ENCODE peak calls at places on chromosomes 11 and 22, in four cellular contexts. One of them, this sample, is unnamed.

GRCh38 chr11:80317612-80318011 is 876.8 kb upstream of the TENM4 start:
- DNase-seq in mesendoderm: no peak
- DNase-seq in tibial nerve: no peak
- DNase-seq in tibial artery: no peak
- DNase-seq in this sample: no peak

GRCh38 chr11:125091247-125091876 is 20.1 kb downstream of the TMEM218 start:
- DNase-seq in mesendoderm: peak
- DNase-seq in tibial nerve: no peak
- DNase-seq in tibial artery: no peak
- DNase-seq in this sample: no peak

GRCh38 chr22:37195921-37196320 is 7.9 kb upstream of the C1QTNF6 start:
- DNase-seq in tibial nerve: no peak
- DNase-seq in mesendoderm: peak
- DNase-seq in tibial artery: peak
- DNase-seq in this sample: no peak

GRCh38 chr11:92269021-92269420 is 44.4 kb downstream of the FAT3 start:
- DNase-seq in tibial artery: no peak
- DNase-seq in mesendoderm: peak
- DNase-seq in tibial nerve: no peak
- DNase-seq in this sample: no peak

GRCh38 chr11:119108151-119108856 is 1.2 kb downstream of the C2CD2L start:
- DNase-seq in tibial artery: no peak
- DNase-seq in tibial nerve: no peak
- DNase-seq in mesendoderm: peak
- DNase-seq in this sample: no peak

GRCh38 chr22:42562282-42562681 is 8.5 kb downstream of the SERHL2 start:
- DNase-seq in tibial artery: no peak
- DNase-seq in mesendoderm: peak
- DNase-seq in tibial nerve: no peak
- DNase-seq in this sample: no peak

GRCh38 chr22:21978564-21979386 is 3.8 kb downstream of the TOP3B start:
- DNase-seq in tibial nerve: no peak
- DNase-seq in tibial artery: no peak
- DNase-seq in mesendoderm: no peak
- DNase-seq in this sample: no peak

GRCh38 chr11:3155691-3156258 is 9.3 kb downstream of the OSBPL5 start:
- DNase-seq in mesendoderm: no peak
- DNase-seq in tibial nerve: no peak
- DNase-seq in tibial artery: peak
- DNase-seq in this sample: no peak

GRCh38 chr11:490930-491260 is 16.1 kb downstream of the RNH1 start:
- DNase-seq in tibial artery: no peak
- DNase-seq in tibial nerve: no peak
- DNase-seq in mesendoderm: no peak
- DNase-seq in this sample: no peak

GRCh38 chr22:19663821-19664325 is 50.4 kb upstream of the SEPTIN5 start:
- DNase-seq in tibial nerve: no peak
- DNase-seq in tibial artery: peak
- DNase-seq in mesendoderm: peak
- DNase-seq in this sample: no peak

GRCh38 chr11:2086239-2087040 is 52.7 kb downstream of the IGF2 start:
- DNase-seq in tibial artery: peak
- DNase-seq in tibial nerve: no peak
- DNase-seq in mesendoderm: no peak
- DNase-seq in this sample: no peak

GRCh38 chr22:46317646-46318045 is 17.9 kb upstream of the TRMU start:
- DNase-seq in tibial nerve: no peak
- DNase-seq in mesendoderm: no peak
- DNase-seq in tibial artery: no peak
- DNase-seq in this sample: no peak

GRCh38 chr11:19802773-19803293 is 90.2 kb downstream of the NAV2 start:
- DNase-seq in tibial artery: no peak
- DNase-seq in mesendoderm: no peak
- DNase-seq in tibial nerve: no peak
- DNase-seq in this sample: no peak

GRCh38 chr11:8558436-8558835 is 35.6 kb downstream of the STK33 start:
- DNase-seq in mesendoderm: no peak
- DNase-seq in tibial artery: no peak
- DNase-seq in tibial nerve: no peak
- DNase-seq in this sample: no peak

GRCh38 chr11:74929431-74930363 is 19.2 kb downstream of the XRRA1 start:
- DNase-seq in tibial artery: peak
- DNase-seq in tibial nerve: peak
- DNase-seq in mesendoderm: peak
- DNase-seq in this sample: peak

GRCh38 chr11:60899021-60899936 is 7.1 kb downstream of the PRPF19 start:
- DNase-seq in tibial artery: no peak
- DNase-seq in tibial nerve: no peak
- DNase-seq in mesendoderm: peak
- DNase-seq in this sample: no peak

GRCh38 chr22:21606775-21607174 is 23.0 kb downstream of the YDJC start:
- DNase-seq in mesendoderm: no peak
- DNase-seq in tibial artery: no peak
- DNase-seq in tibial nerve: no peak
- DNase-seq in this sample: no peak

GRCh38 chr11:62143727-62144126 is 19.9 kb downstream of the INCENP start:
- DNase-seq in tibial artery: peak
- DNase-seq in mesendoderm: no peak
- DNase-seq in tibial nerve: peak
- DNase-seq in this sample: no peak

GRCh38 chr11:76159303-76159937 is 46.9 kb downstream of the WNT11 start:
- DNase-seq in tibial artery: no peak
- DNase-seq in tibial nerve: no peak
- DNase-seq in mesendoderm: no peak
- DNase-seq in this sample: no peak

GRCh38 chr22:46138058-46138797 is 12.1 kb upstream of the PPARA start:
- DNase-seq in tibial nerve: no peak
- DNase-seq in tibial artery: peak
- DNase-seq in mesendoderm: no peak
- DNase-seq in this sample: no peak

GRCh38 chr22:41524809-41525449 is 19.3 kb downstream of the POLR3H start:
- DNase-seq in tibial nerve: no peak
- DNase-seq in mesendoderm: peak
- DNase-seq in tibial artery: peak
- DNase-seq in this sample: no peak

GRCh38 chr11:63681208-63682044 is at the start of gene RTN3:
- DNase-seq in tibial artery: peak
- DNase-seq in tibial nerve: peak
- DNase-seq in mesendoderm: peak
- DNase-seq in this sample: peak

GRCh38 chr11:128688031-128688713 is 5.7 kb upstream of the FLI1 start:
- DNase-seq in tibial nerve: no peak
- DNase-seq in mesendoderm: peak
- DNase-seq in tibial artery: no peak
- DNase-seq in this sample: no peak
- H3K27ac ChIP-seq in tibial nerve: no peak
- H3K27ac ChIP-seq in mesendoderm: no peak
- H3K27ac ChIP-seq in tibial artery: no peak
- H3K27ac ChIP-seq in this sample: no peak

DNA sequence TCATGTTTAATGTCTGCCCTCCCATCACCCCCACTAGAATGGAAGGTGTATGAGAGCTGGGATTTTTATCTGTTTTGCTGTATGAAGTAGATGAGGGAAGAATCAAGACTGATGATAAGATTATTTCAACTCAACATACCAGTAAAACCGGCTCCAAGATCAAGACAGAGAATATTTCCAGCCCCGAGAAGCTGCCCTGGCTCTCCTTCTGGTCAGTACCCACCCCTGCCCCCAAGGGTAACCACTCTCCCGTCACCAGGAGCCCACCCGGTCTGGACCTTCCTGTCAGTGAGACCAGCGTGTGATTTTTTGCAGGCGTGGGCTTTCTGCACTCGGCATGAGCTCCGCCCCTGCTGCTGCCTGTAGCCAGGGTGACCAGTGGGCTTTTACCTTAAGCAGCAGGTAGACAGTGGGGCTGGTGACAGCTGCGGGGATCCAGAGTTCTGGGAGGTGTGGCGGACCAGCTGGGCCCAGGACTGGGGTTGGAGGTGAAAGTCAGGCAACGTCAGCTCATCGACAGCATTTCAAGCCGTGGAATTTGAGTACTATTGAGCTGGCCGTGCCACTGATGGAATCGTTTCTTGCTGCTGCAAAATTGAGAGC is 25.6 kb downstream of the RPL3 start:
- DNase-seq in tibial nerve: no peak
- DNase-seq in mesendoderm: no peak
- DNase-seq in tibial artery: no peak
- DNase-seq in this sample: no peak
- H3K27ac ChIP-seq in tibial nerve: no peak
- H3K27ac ChIP-seq in mesendoderm: no peak
- H3K27ac ChIP-seq in tibial artery: no peak
- H3K27ac ChIP-seq in this sample: no peak

GRCh38 chr11:34425360-34425759 is 13.4 kb upstream of the CAT start:
- DNase-seq in tibial nerve: no peak
- DNase-seq in tibial artery: no peak
- DNase-seq in mesendoderm: no peak
- DNase-seq in this sample: no peak

GRCh38 chr11:34423300-34423699 is 15.4 kb upstream of the CAT start:
- DNase-seq in tibial nerve: no peak
- DNase-seq in tibial artery: no peak
- DNase-seq in mesendoderm: peak
- DNase-seq in this sample: no peak

GRCh38 chr11:34427171-34427805 is 11.4 kb upstream of the CAT start:
- DNase-seq in tibial artery: no peak
- DNase-seq in tibial nerve: no peak
- DNase-seq in mesendoderm: peak
- DNase-seq in this sample: no peak

GRCh38 chr11:34425863-34426262 is 12.9 kb upstream of the CAT start:
- DNase-seq in tibial artery: no peak
- DNase-seq in tibial nerve: no peak
- DNase-seq in mesendoderm: no peak
- DNase-seq in this sample: no peak

DNA sequence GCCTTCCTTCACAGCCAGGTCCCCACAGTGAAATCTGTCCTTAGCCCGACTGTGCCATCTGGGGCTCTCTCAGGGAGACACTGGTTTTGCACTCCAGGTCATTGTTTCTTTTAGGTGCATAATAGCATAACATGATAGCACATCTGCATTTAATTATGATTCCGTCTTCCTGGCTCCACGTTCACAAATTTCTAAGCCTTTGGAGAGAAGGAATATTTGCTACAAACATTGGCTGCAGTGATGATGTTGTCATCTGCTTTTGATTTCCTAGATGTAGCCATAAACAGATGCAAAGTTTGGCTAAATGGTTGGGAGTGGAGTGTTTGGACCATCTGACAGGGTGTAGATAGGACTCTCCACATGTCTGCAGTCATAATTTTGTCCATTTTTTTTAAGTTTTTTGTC is 12.0 kb upstream of the CAT start:
- DNase-seq in mesendoderm: no peak
- DNase-seq in tibial nerve: no peak
- DNase-seq in tibial artery: no peak
- DNase-seq in this sample: no peak
- H3K27ac ChIP-seq in mesendoderm: no peak
- H3K27ac ChIP-seq in tibial nerve: no peak
- H3K27ac ChIP-seq in tibial artery: no peak
- H3K27ac ChIP-seq in this sample: no peak

DNA sequence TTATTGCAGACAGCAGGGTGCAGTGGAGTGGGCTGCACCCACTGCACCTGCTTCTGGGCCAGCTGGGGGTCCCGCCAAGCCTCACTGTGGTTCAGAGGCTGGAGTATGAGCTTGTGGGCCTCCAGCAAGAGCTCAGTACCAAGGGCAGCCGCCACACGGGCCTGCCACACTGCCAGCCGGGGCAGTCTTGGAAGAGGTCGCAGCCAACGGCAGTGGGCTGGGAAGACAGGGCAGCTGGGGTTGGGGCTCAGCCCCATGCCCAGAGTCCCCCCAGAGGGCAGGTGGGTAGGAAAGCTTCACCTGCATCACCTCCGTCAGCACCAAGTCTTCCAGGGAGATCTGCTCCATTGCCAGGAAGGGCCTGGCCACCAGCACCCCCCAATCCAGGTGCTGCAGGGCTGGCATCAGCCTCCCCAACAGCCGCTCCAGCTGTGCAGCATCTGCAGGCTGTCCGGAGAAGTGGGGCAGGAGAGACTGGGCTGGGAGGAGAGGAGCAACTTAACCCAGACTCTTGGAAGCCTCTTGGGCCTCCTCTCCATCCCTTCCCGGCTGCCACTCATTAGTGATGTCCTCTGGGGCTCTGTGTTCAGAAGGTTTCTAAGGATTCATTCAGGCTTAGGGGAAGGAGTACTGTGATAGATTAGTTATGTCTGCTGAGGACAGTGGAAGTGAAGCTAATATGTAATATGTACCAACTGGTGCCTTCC is 1.1 kb upstream of the GSTT4 start:
- DNase-seq in mesendoderm: no peak
- DNase-seq in tibial artery: no peak
- DNase-seq in tibial nerve: no peak
- DNase-seq in this sample: no peak
- H3K27ac ChIP-seq in mesendoderm: no peak
- H3K27ac ChIP-seq in tibial artery: peak
- H3K27ac ChIP-seq in tibial nerve: no peak
- H3K27ac ChIP-seq in this sample: no peak

GRCh38 chr11:15805726-15806125 is 550.6 kb downstream of the SOX6 start:
- DNase-seq in mesendoderm: no peak
- DNase-seq in tibial nerve: no peak
- DNase-seq in tibial artery: no peak
- DNase-seq in this sample: no peak

GRCh38 chr11:15801126-15801525 is 555.2 kb downstream of the SOX6 start:
- DNase-seq in tibial nerve: no peak
- DNase-seq in mesendoderm: no peak
- DNase-seq in tibial artery: no peak
- DNase-seq in this sample: no peak

GRCh38 chr11:15795378-15795777 is 561.0 kb downstream of the SOX6 start:
- DNase-seq in mesendoderm: no peak
- DNase-seq in tibial nerve: no peak
- DNase-seq in tibial artery: no peak
- DNase-seq in this sample: no peak

GRCh38 chr11:15801616-15802015 is 554.7 kb downstream of the SOX6 start:
- DNase-seq in tibial artery: no peak
- DNase-seq in mesendoderm: no peak
- DNase-seq in tibial nerve: no peak
- DNase-seq in this sample: no peak

GRCh38 chr11:15800121-15800800 is 556.1 kb downstream of the SOX6 start:
- DNase-seq in mesendoderm: peak
- DNase-seq in tibial nerve: peak
- DNase-seq in tibial artery: peak
- DNase-seq in this sample: peak
- H3K27ac ChIP-seq in mesendoderm: no peak
- H3K27ac ChIP-seq in tibial nerve: no peak
- H3K27ac ChIP-seq in tibial artery: peak
- H3K27ac ChIP-seq in this sample: no peak